ENCODE peak calls at places on chromosomes 11 and 22, in ten cellular contexts. L is Kasumi-1; Y is activated CD4-positive, alpha-beta T cell treated with anti-CD3 and anti-CD28 coated beads, Interleukin-2, amount 10 ng/mL, durations not matched to agents 7 days and 5 days; A is stimulated activated CD8-positive, alpha-beta memory T cell treated with anti-CD3 and anti-CD28 coated beads, Interleukin-7, amount 100 ng/mL, for 1 hour; S is HTR-8/SVneo; W is AG08395; X is HEK293T; N is AG04450; O is GM12865; F is HS-5. P is an unnamed sample.
A peak's percentile ranks its signal among the peaks of the same experiment; 100 is the strongest.

GRCh38 chr11:118175600-118176399 is 639 bp downstream of the SCN2B start:
- DNase-seq in O (no peak), A (no peak), Y (no peak), N (no peak), L (no peak), S (no peak), F (no peak), W (no peak), X (no peak), P (no peak)

GRCh38 chr11:12761029-12761428 is 86.8 kb downstream of the TEAD1 start:
- DNase-seq in S (no peak), O (peak; percentile 25), A (no peak), X (peak; percentile 21), Y (no peak), F (no peak), L (no peak), W (no peak), N (peak; percentile 18), P (no peak)

GRCh38 chr11:120208777-120209176 is 2.1 kb upstream of the OAF start:
- DNase-seq in F (no peak), L (peak; percentile 71), N (no peak), X (no peak), S (no peak), O (no peak), Y (no peak), W (peak; percentile 67), A (no peak), P (no peak)

GRCh38 chr22:41989246-41989645 is 9.3 kb upstream of the WBP2NL start:
- DNase-seq in S (no peak), W (no peak), N (no peak), L (no peak), Y (no peak), F (no peak), X (no peak), A (no peak), O (no peak), P (no peak)

GRCh38 chr22:46879083-46879482 is 116.6 kb downstream of the TBC1D22A start:
- DNase-seq in X (no peak), O (no peak), N (no peak), F (no peak), Y (no peak), W (no peak), L (no peak), A (no peak), S (no peak), P (no peak)

GRCh38 chr11:23359297-23359696 is 499.0 kb upstream of the CCDC179 start:
- DNase-seq in F (peak; percentile 71), S (peak; percentile 73), X (no peak), N (peak; percentile 88), W (peak; percentile 83), L (no peak), O (no peak), Y (no peak), A (no peak), P (peak; percentile 35)

GRCh38 chr11:60978546-60979380 is 7.3 kb downstream of the CD6 start:
- DNase-seq in Y (peak; percentile 50), N (no peak), L (peak; percentile 69), S (no peak), W (no peak), O (peak; percentile 43), F (no peak), A (no peak), X (no peak), P (no peak)

GRCh38 chr11:69253028-69253427 is 40.9 kb upstream of the MYEOV start:
- DNase-seq in X (no peak), L (no peak), N (peak; percentile 23), S (no peak), W (peak; percentile 42), O (no peak), F (peak; percentile 24), Y (no peak), A (no peak), P (no peak)

GRCh38 chr22:23375031-23375827 is 194.9 kb downstream of the BCR start:
- DNase-seq in W (no peak), S (no peak), L (no peak), F (no peak), A (no peak), O (no peak), N (no peak), X (no peak), Y (no peak), P (no peak)

GRCh38 chr22:38346506-38346905 is 29.3 kb upstream of the CSNK1E start:
- DNase-seq in F (no peak), X (no peak), W (no peak), S (no peak), Y (no peak), N (no peak), A (no peak), O (no peak), L (no peak), P (no peak)

GRCh38 chr11:94771951-94772350 is 3.8 kb downstream of the AMOTL1 start:
- DNase-seq in F (no peak), W (no peak), S (no peak), Y (no peak), L (no peak), A (no peak), N (no peak), X (no peak), O (no peak), P (no peak)

GRCh38 chr11:74568028-74568427 is 24.4 kb upstream of the POLD3 start:
- DNase-seq in Y (no peak), L (no peak), O (no peak), F (no peak), A (no peak), W (no peak), X (no peak), N (no peak), S (no peak), P (no peak)

GRCh38 chr22:19043111-19044085 is 78.8 kb downstream of the DGCR2 start:
- DNase-seq in F (peak; percentile 22), N (no peak), X (no peak), O (no peak), A (no peak), L (no peak), W (peak; percentile 60), S (no peak), Y (no peak), P (no peak)

P was measured in AG09309.